ENCODE peak calls at places on chromosomes 3 and 15, in eight cellular contexts. X, E, A, R, D, H, S and O are unnamed samples.

GRCh38 chr3:142897807-142898206 is 8.9 kb upstream of the PCOLCE2 start:
- DNase-seq in X (no peak), E (no peak), A (no peak), R (no peak), D (no peak), H (no peak), S (no peak), O (no peak)

GRCh38 chr3:48130321-48130881 is 57.8 kb downstream of the CDC25A start:
- DNase-seq in X (peak; percentile 48), E (peak; percentile 89), A (peak; percentile 71), R (peak; percentile 76), D (no peak), H (no peak), S (no peak), O (no peak)

GRCh38 chr3:197216169-197216860 is 82.1 kb downstream of the DLG1 start:
- DNase-seq in X (no peak), E (no peak), A (no peak), R (no peak), D (no peak), H (no peak), S (no peak), O (no peak)

GRCh38 chr15:93058904-93059427 is 30.0 kb downstream of the RGMA start:
- DNase-seq in X (no peak), E (no peak), A (no peak), R (no peak), D (no peak), H (no peak), S (no peak), O (no peak)

GRCh38 chr15:32888221-32888761 is 170.5 kb downstream of the GREM1 start:
- DNase-seq in X (no peak), E (no peak), A (no peak), R (no peak), D (no peak), H (no peak), S (no peak), O (no peak)

GRCh38 chr15:30979457-30979856 is 12.0 kb downstream of the MTMR10 start:
- DNase-seq in X (no peak), E (no peak), A (no peak), R (no peak), D (no peak), H (no peak), S (no peak), O (no peak)

GRCh38 chr3:27943106-27943505 is 221.0 kb upstream of the EOMES start:
- DNase-seq in X (no peak), E (no peak), A (no peak), R (no peak), D (no peak), H (peak; percentile 59), S (peak; percentile 64), O (no peak)

GRCh38 chr3:12458901-12459300 is 25.4 kb upstream of the TSEN2 start:
- DNase-seq in X (peak; percentile 48), E (peak; percentile 57), A (peak; percentile 86), R (no peak), D (no peak), H (no peak), S (peak; percentile 52), O (no peak)

GRCh38 chr3:25854635-25855034 is 64.7 kb downstream of the OXSM start:
- DNase-seq in X (no peak), E (no peak), A (no peak), R (no peak), D (no peak), H (no peak), S (no peak), O (no peak)

GRCh38 chr3:13147344-13147743 is 74.1 kb upstream of the IQSEC1 start:
- DNase-seq in X (no peak), E (no peak), A (no peak), R (no peak), D (no peak), H (no peak), S (no peak), O (no peak)

GRCh38 chr3:193572426-193572908 is 17.8 kb upstream of the ATP13A4 start:
- DNase-seq in X (peak; percentile 66), E (no peak), A (no peak), R (no peak), D (no peak), H (peak; percentile 81), S (peak; percentile 72), O (peak; percentile 68)

GRCh38 chr15:71114887-71115566 is at the start of gene THSD4:
- DNase-seq in X (peak; percentile 90), E (peak; percentile 92), A (peak; percentile 93), R (peak; percentile 83), D (no peak), H (peak; percentile 93), S (peak; percentile 91), O (no peak)

GRCh38 chr15:58924326-58924725 is 9.2 kb downstream of the SLTM start:
- DNase-seq in X (no peak), E (no peak), A (no peak), R (no peak), D (no peak), H (no peak), S (no peak), O (no peak)

GRCh38 chr3:22609139-22609538 is 594.0 kb upstream of the UBE2E2 start:
- DNase-seq in X (no peak), E (no peak), A (no peak), R (no peak), D (no peak), H (no peak), S (no peak), O (no peak)

GRCh38 chr15:61410656-61411055 is 181.6 kb upstream of the RORA start:
- DNase-seq in X (no peak), E (no peak), A (no peak), R (no peak), D (no peak), H (no peak), S (no peak), O (no peak)

GRCh38 chr3:42214565-42215283 is 51.3 kb downstream of the CCK start:
- DNase-seq in X (no peak), E (no peak), A (no peak), R (no peak), D (no peak), H (no peak), S (no peak), O (no peak)

GRCh38 chr15:80265021-80265420 is 13.0 kb upstream of the CTXND1 start:
- DNase-seq in X (no peak), E (no peak), A (no peak), R (no peak), D (no peak), H (no peak), S (no peak), O (no peak)

GRCh38 chr15:29364429-29365078 is 94.9 kb upstream of the NSMCE3 start:
- DNase-seq in X (no peak), E (no peak), A (no peak), R (no peak), D (no peak), H (peak; percentile 34), S (peak; percentile 44), O (peak; percentile 49)

GRCh38 chr3:144590854-144591253 is 619.2 kb downstream of the DIPK2A start:
- DNase-seq in X (no peak), E (no peak), A (no peak), R (no peak), D (no peak), H (no peak), S (no peak), O (no peak)

GRCh38 chr3:37945407-37945802 is 45.2 kb upstream of the VILL start:
- DNase-seq in X (no peak), E (no peak), A (no peak), R (no peak), D (no peak), H (no peak), S (no peak), O (no peak)

GRCh38 chr3:24142127-24142526 is 197.0 kb downstream of the NR1D2 start:
- DNase-seq in X (no peak), E (no peak), A (no peak), R (no peak), D (no peak), H (no peak), S (no peak), O (no peak)

DNA sequence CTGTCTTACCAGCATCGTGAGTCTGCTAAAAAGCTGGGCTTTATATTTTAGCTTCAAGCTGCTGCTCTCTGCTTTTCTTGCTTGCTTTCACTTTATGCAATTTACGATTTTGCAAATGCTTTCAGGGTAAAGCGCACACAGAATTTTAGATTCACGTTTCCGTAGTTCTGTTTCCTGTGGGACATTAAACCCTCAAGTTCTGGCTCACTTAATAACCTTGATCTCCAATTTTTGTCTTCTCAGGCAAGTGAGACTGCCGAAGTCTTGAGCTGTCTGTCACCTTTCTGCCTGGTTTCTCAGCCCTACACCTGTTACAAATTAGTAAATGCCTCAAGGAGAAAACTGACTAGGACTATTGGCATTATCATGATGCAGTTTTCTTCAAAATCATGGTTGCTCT is 170.5 kb upstream of the TGFBR2 start:
- DNase-seq in X (no peak), E (no peak), A (no peak), R (no peak), D (no peak), H (no peak), S (no peak), O (no peak)
- H3K27ac ChIP-seq in X (no peak overlapping the region), E (peak overlapping the region; percentile 87), A (no peak overlapping the region), R (peak overlapping the region; percentile 34), D (no peak overlapping the region), H (no peak overlapping the region), S (no peak overlapping the region), O (no peak overlapping the region)

GRCh38 chr3:157091096-157091833 is 68.7 kb downstream of the CCNL1 start:
- DNase-seq in X (no peak), E (no peak), A (no peak), R (peak; percentile 9), D (no peak), H (no peak), S (no peak), O (no peak)
- H3K27ac ChIP-seq in X (peak overlapping the region; percentile 99), E (no peak overlapping the region), A (peak overlapping the region; percentile 97), R (peak overlapping the region; percentile 95), D (no peak overlapping the region), H (no peak overlapping the region), S (no peak overlapping the region), O (no peak overlapping the region)

DNA sequence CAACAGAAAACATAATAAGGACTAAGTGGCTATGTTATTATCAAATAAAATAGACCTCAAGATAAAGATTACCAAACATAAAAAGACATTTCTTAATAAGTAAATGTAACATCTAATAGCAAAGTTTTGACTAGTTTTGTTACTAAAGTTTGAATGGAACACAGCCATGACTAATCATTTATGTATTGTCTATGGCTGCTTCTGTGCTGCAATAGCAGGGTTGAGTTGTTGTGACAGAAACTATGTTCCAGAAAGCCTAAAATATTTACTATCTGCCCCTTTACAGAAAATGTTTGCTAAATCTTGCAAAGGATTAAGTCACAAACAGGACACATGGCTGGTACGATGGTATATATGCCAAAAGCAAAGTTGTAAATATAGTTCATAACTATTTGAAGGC is 37.9 kb upstream of the MYH15 start:
- DNase-seq in X (no peak), E (no peak), A (no peak), R (no peak), D (no peak), H (no peak), S (no peak), O (no peak)
- H3K27ac ChIP-seq in X (no peak overlapping the region), E (no peak overlapping the region), A (no peak overlapping the region), R (no peak overlapping the region), D (no peak overlapping the region), H (no peak overlapping the region), S (no peak overlapping the region), O (no peak overlapping the region)

DNA sequence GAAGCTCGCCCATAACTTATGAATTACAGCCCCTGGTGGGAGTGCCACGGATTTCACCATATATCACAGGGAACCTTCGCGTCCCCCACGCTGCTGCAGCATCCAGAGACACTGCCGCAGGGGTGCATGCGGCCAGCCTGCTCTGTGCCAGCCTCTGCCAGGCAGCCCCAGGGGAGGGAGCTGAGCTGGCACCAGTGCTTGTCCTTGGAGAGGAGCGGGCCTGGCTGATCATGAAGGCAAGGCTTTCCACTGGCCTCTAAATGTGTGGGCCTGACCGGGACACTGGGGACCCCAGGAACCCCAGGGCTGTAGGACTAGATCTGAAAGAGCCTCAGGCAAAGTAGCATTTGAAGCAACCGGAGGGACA is 114.3 kb downstream of the ETFA start:
- DNase-seq in X (no peak), E (peak; percentile 86), A (peak; percentile 37), R (peak; percentile 73), D (no peak), H (no peak), S (no peak), O (peak; percentile 24)
- H3K27ac ChIP-seq in X (peak overlapping the region; percentile 55), E (no peak overlapping the region), A (no peak overlapping the region), R (peak overlapping the region; percentile 20), D (peak overlapping the region; percentile 77), H (no peak overlapping the region), S (no peak overlapping the region), O (peak overlapping the region; percentile 74)